ENCODE peak calls at places on chromosomes 5 and 9, in eight cellular contexts. J is IMR-90, Z is A549, P is HCT116, E is heart right ventricle, O is psoas muscle, D is ovary, I is uterus. G is an unnamed sample. For H3K4me1, the result is how much of the 10 kb centered on the place peaks cover.

GRCh38 chr5:106876298-106876622 is 794.5 kb downstream of the EFNA5 start:
- DNase-seq in J (no peak), Z (no peak), P (no peak), E (no peak), O (no peak), D (no peak), I (no peak), G (no peak)

GRCh38 chr9:74858753-74859414 is 28.8 kb downstream of the TRPM6 start:
- DNase-seq in J (peak), Z (peak), P (no peak), E (no peak), O (no peak), D (no peak), I (no peak), G (no peak)

GRCh38 chr9:16469184-16469583 is 401.3 kb downstream of the BNC2 start:
- DNase-seq in J (no peak), Z (peak), P (no peak), E (no peak), O (no peak), D (no peak), I (no peak), G (no peak)

GRCh38 chr5:14880688-14881087 is 9.1 kb upstream of the ANKH start:
- DNase-seq in J (peak), Z (peak), P (no peak), E (no peak), O (no peak), D (no peak), I (no peak), G (no peak)

GRCh38 chr5:10591159-10591558 is 27.3 kb downstream of the ANKRD33B start:
- DNase-seq in J (no peak), Z (no peak), P (no peak), E (no peak), O (no peak), D (no peak), I (no peak), G (no peak)

GRCh38 chr9:4962085-4962484 is 23.0 kb upstream of the JAK2 start:
- DNase-seq in J (no peak), Z (no peak), P (no peak), E (no peak), O (no peak), D (no peak), I (no peak), G (no peak)

GRCh38 chr5:93611900-93612898 is 29.2 kb downstream of the NR2F1 start:
- DNase-seq in J (peak), Z (peak), P (no peak), E (no peak), O (peak), D (no peak), I (no peak), G (no peak)

GRCh38 chr9:105818903-105819302 is 124.6 kb downstream of the TMEM38B start:
- DNase-seq in J (no peak), Z (no peak), P (no peak), E (no peak), O (no peak), D (no peak), I (no peak), G (no peak)

GRCh38 chr5:160556886-160557285 is 135.2 kb downstream of the PTTG1 start:
- DNase-seq in J (peak), Z (no peak), P (no peak), E (no peak), O (no peak), D (no peak), I (no peak), G (no peak)

GRCh38 chr9:104256031-104256709 is 162.1 kb downstream of the SMC2 start:
- DNase-seq in J (no peak), Z (no peak), P (no peak), E (no peak), O (no peak), D (no peak), I (no peak), G (no peak)

GRCh38 chr5:62100201-62100600 is 205.8 kb upstream of the KIF2A start:
- DNase-seq in J (no peak), Z (no peak), P (no peak), E (no peak), O (no peak), D (no peak), I (no peak), G (no peak)

GRCh38 chr5:94173100-94173499 is 431.7 kb upstream of the POU5F2 start:
- DNase-seq in J (no peak), Z (no peak), P (no peak), E (no peak), O (no peak), D (no peak), I (no peak), G (no peak)

GRCh38 chr9:4299006-4299795 is 667 bp downstream of the GLIS3 start:
- DNase-seq in J (peak), Z (peak), P (no peak), E (peak), O (peak), D (peak), I (peak), G (peak)

GRCh38 chr5:52825826-52826225 is 38.1 kb downstream of the ITGA1 start:
- DNase-seq in J (no peak), Z (no peak), P (no peak), E (no peak), O (no peak), D (no peak), I (no peak), G (no peak)

GRCh38 chr9:113343732-113344231 is 3.7 kb upstream of the WDR31 start:
- DNase-seq in J (no peak), Z (no peak), P (no peak), E (peak), O (peak), D (no peak), I (peak), G (peak)

GRCh38 chr5:143230676-143230996 is 172.8 kb downstream of the NR3C1 start:
- DNase-seq in J (no peak), Z (no peak), P (no peak), E (no peak), O (no peak), D (no peak), I (no peak), G (no peak)

GRCh38 chr5:33433303-33434255 is 7.2 kb upstream of the TARS1 start:
- DNase-seq in J (peak), Z (no peak), P (no peak), E (no peak), O (no peak), D (no peak), I (no peak), G (no peak)

GRCh38 chr9:69430206-69430605 is 105.2 kb downstream of the ENTREP1 start:
- DNase-seq in J (no peak), Z (no peak), P (no peak), E (no peak), O (no peak), D (no peak), I (no peak), G (no peak)

GRCh38 chr9:131728961-131729360 is 10.9 kb downstream of the RAPGEF1 start:
- DNase-seq in J (no peak), Z (no peak), P (no peak), E (no peak), O (no peak), D (no peak), I (no peak), G (no peak)

GRCh38 chr9:135134253-135135028 is 47.0 kb downstream of the OLFM1 start:
- DNase-seq in J (no peak), Z (no peak), P (no peak), E (no peak), O (peak), D (no peak), I (no peak), G (no peak)

GRCh38 chr9:129150122-129150521 is 27.9 kb downstream of the IER5L start:
- DNase-seq in J (no peak), Z (no peak), P (no peak), E (no peak), O (no peak), D (peak), I (no peak), G (no peak)

GRCh38 chr9:125629451-125629850 is 77.6 kb downstream of the MAPKAP1 start:
- DNase-seq in J (no peak), Z (no peak), P (no peak), E (no peak), O (no peak), D (no peak), I (no peak), G (no peak)

GRCh38 chr5:61311836-61312808 is 19.9 kb upstream of the ZSWIM6 start:
- DNase-seq in J (peak), Z (peak), P (no peak), E (no peak), O (no peak), D (no peak), I (no peak), G (no peak)

GRCh38 chr9:130805510-130806387 is 29.3 kb upstream of the ABL1 start:
- DNase-seq in J (peak), Z (no peak), P (no peak), E (no peak), O (no peak), D (no peak), I (no peak), G (no peak)

GRCh38 chr9:109414125-109414785 is 83.9 kb downstream of the PTPN3 start:
- DNase-seq in J (no peak), Z (no peak), P (no peak), E (no peak), O (no peak), D (no peak), I (no peak), G (no peak)

GRCh38 chr9:19988281-19988680 is 199.4 kb upstream of the SLC24A2 start:
- DNase-seq in J (no peak), Z (no peak), P (no peak), E (no peak), O (no peak), D (no peak), I (no peak), G (no peak)

GRCh38 chr5:117302949-117303348 is 728.3 kb upstream of the SEMA6A start:
- DNase-seq in J (no peak), Z (no peak), P (no peak), E (no peak), O (no peak), D (no peak), I (no peak), G (no peak)

GRCh38 chr9:122900791-122901190 is 4.4 kb downstream of the RC3H2 start:
- DNase-seq in J (peak), Z (no peak), P (no peak), E (no peak), O (no peak), D (no peak), I (no peak), G (no peak)

GRCh38 chr9:98021306-98022040 is 35.1 kb upstream of the NANS start:
- DNase-seq in J (no peak), Z (no peak), P (no peak), E (peak), O (peak), D (no peak), I (no peak), G (peak)

GRCh38 chr9:12674961-12675360 is 18.2 kb upstream of the TYRP1 start:
- DNase-seq in J (no peak), Z (no peak), P (no peak), E (no peak), O (no peak), D (no peak), I (no peak), G (no peak)

GRCh38 chr9:91811024-91811909 is 138.8 kb downstream of the ROR2 start:
- DNase-seq in J (no peak), Z (no peak), P (no peak), E (no peak), O (peak), D (no peak), I (no peak), G (no peak)
- H3K27ac ChIP-seq in J (no peak), Z (no peak), P (no peak), E (no peak), O (no peak), D (no peak), I (no peak), G (peak)

GRCh38 chr9:136521541-136521940 is 24.3 kb downstream of the NOTCH1 start:
- DNase-seq in J (no peak), Z (no peak), P (no peak), E (no peak), O (peak), D (no peak), I (no peak), G (peak)
- H3K4me1 ChIP-seq in J (under half), Z (under half), P (under half), E (under half), O (under half), D (under half), I (under half), G (under half)

DNA sequence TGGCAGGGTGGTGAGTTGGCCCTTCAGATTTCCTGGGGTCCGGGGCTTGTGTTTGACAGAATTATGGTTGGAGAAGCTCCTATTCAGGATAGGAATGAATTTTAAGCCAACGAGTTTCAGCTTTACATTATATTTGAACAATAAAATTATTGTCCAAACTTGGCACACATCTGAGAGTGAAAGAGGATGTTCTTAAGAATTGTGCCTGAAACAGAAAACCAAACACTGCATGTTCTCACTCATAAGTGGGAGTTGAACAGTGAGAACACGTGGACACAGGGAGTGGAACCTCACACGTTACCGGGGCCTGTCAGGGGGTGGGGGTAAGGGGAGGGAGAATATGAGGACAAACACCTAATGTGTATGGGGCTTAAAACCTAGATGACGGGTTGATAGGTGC is 111.8 kb upstream of the ACTBL2 start:
- DNase-seq in J (no peak), Z (no peak), P (no peak), E (no peak), O (no peak), D (no peak), I (no peak), G (no peak)
- H3K27ac ChIP-seq in J (no peak), Z (no peak), P (no peak), E (no peak), O (no peak), D (no peak), I (no peak), G (no peak)

DNA sequence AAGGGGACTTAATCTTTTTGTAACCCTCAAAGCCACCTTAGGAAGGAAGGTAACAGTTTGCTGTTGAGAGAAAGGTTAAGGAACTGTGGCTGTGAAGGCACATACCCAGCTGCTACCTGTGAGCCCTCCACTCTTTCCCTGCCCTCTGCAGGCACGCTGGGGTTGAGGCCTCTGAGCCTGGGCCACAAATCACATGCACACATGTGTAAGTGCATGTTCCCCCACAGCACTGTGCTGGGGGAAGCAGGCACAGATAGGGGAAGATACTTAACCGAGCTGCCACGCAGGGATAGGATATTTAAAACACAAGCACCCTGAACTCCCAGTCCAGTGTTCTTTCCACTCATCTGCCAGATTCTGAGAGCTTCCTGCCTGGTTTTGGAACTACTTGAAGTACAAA is 18.1 kb downstream of the LARP1 start:
- DNase-seq in J (no peak), Z (no peak), P (no peak), E (no peak), O (no peak), D (no peak), I (no peak), G (no peak)
- H3K4me1 ChIP-seq in J (under half), Z (half or more), P (under half), E (under half), O (half or more), D (under half), I (under half), G (half or more)

GRCh38 chr9:35424356-35425352 is 65.3 kb upstream of the RUSC2 start:
- DNase-seq in J (no peak), Z (no peak), P (no peak), E (no peak), O (no peak), D (no peak), I (no peak), G (no peak)
- H3K27ac ChIP-seq in J (no peak), Z (no peak), P (no peak), E (no peak), O (no peak), D (no peak), I (no peak), G (no peak)

GRCh38 chr5:150208187-150209015 is 18.5 kb downstream of the SLC6A7 start:
- DNase-seq in J (peak), Z (peak), P (no peak), E (no peak), O (no peak), D (no peak), I (no peak), G (no peak)

GRCh38 chr5:150206780-150207115 is 16.9 kb downstream of the SLC6A7 start:
- DNase-seq in J (no peak), Z (no peak), P (no peak), E (no peak), O (no peak), D (no peak), I (no peak), G (no peak)

GRCh38 chr5:150211156-150212030 is 21.5 kb downstream of the SLC6A7 start:
- DNase-seq in J (no peak), Z (no peak), P (no peak), E (no peak), O (no peak), D (no peak), I (no peak), G (no peak)

GRCh38 chr5:150210644-150211043 is 20.8 kb downstream of the SLC6A7 start:
- DNase-seq in J (no peak), Z (no peak), P (no peak), E (no peak), O (no peak), D (no peak), I (no peak), G (no peak)

DNA sequence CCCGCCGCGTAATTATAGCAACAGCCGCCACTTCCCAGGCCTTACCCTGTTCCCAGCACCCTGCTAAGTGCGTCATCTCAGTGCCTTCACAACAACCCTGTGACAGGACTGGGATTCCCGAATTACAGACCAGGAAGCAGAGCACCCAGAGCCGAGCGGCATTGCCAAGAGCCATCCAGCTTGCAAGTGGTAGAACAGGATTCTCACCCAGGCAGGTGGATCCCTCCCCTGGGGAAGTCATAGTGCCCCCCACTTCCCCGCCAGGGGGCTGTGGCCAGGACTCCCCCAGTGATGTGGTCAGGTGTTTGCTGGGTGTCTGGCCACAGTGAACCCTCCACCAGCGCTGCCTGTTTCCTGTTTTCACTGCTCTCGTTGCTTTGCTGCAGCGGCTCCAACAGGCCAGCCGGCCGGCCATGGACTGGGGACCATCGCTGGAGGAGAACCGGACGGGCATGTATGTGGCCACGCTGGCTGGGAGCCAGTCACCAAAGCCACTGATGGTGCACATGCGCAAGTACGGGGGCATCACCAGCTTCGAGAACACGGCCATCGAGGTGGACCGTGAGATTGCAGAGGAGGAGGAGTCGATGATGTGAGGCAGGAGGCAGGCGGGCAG is 19.3 kb downstream of the SLC6A7 start:
- DNase-seq in J (peak), Z (peak), P (no peak), E (no peak), O (no peak), D (no peak), I (no peak), G (no peak)
- H3K4me1 ChIP-seq in J (under half), Z (under half), P (under half), E (under half), O (under half), D (under half), I (under half), G (under half)

GRCh38 chr5:31193026-31193425 is 460 bp upstream of the CDH6 start:
- DNase-seq in J (no peak), Z (no peak), P (no peak), E (no peak), O (no peak), D (no peak), I (no peak), G (no peak)

GRCh38 chr5:31193591-31194457 is at the start of gene CDH6:
- DNase-seq in J (peak), Z (peak), P (no peak), E (peak), O (no peak), D (no peak), I (peak), G (no peak)

GRCh38 chr5:31194458-31194808 is 947 bp downstream of the CDH6 start:
- DNase-seq in J (peak), Z (peak), P (no peak), E (no peak), O (no peak), D (no peak), I (no peak), G (no peak)

GRCh38 chr5:31196309-31196708 is 2.8 kb downstream of the CDH6 start:
- DNase-seq in J (peak), Z (peak), P (no peak), E (no peak), O (no peak), D (no peak), I (no peak), G (no peak)

GRCh38 chr5:31194892-31195291 is 1.4 kb downstream of the CDH6 start:
- DNase-seq in J (peak), Z (no peak), P (no peak), E (no peak), O (no peak), D (no peak), I (no peak), G (no peak)
- H3K27ac ChIP-seq in J (peak), Z (no peak), P (no peak), E (peak), O (no peak), D (no peak), I (peak), G (no peak)

GRCh38 chr5:151236888-151237287 is 13.0 kb upstream of the CCDC69 start:
- DNase-seq in J (no peak), Z (no peak), P (no peak), E (no peak), O (no peak), D (no peak), I (no peak), G (no peak)
- H3K4me1 ChIP-seq in J (under half), Z (under half), P (under half), E (under half), O (under half), D (under half), I (under half), G (under half)

GRCh38 chr5:151896041-151896691 is 28.5 kb downstream of the GLRA1 start:
- DNase-seq in J (peak), Z (peak), P (no peak), E (no peak), O (no peak), D (no peak), I (no peak), G (no peak)
- H3K27ac ChIP-seq in J (no peak), Z (peak), P (no peak), E (no peak), O (no peak), D (no peak), I (no peak), G (no peak)